ENCODE peak calls at places on chromosome 19, in eight cellular contexts. Z, U, T, I, R, K, C and J are unnamed samples. For H3K4me1, the result is how much of the 10 kb centered on the place peaks cover.

GRCh38 chr19:41023193-41023592 is 32.1 kb downstream of the CYP2B6 start:
- DNase-seq in Z (no peak), U (no peak), T (no peak), I (no peak), R (no peak), K (no peak), C (no peak), J (no peak)

GRCh38 chr19:40143612-40144011 is 47.6 kb upstream of the MAP3K10 start:
- DNase-seq in Z (peak), U (no peak), T (peak), I (no peak), R (peak), K (no peak), C (no peak), J (no peak)

GRCh38 chr19:13398780-13399726 is 107.2 kb downstream of the CACNA1A start:
- DNase-seq in Z (no peak), U (no peak), T (no peak), I (peak), R (no peak), K (no peak), C (peak), J (no peak)

GRCh38 chr19:10388957-10389356 is 8.6 kb upstream of the TYK2 start:
- DNase-seq in Z (peak), U (peak), T (peak), I (peak), R (peak), K (peak), C (peak), J (peak)

GRCh38 chr19:47109541-47110375 is 3.8 kb downstream of the ZC3H4 start:
- DNase-seq in Z (no peak), U (no peak), T (peak), I (peak), R (no peak), K (no peak), C (peak), J (no peak)

GRCh38 chr19:48455171-48455907 is at the start of gene KCNJ14:
- DNase-seq in Z (no peak), U (no peak), T (no peak), I (no peak), R (no peak), K (no peak), C (no peak), J (no peak)

GRCh38 chr19:12973236-12973635 is 3.9 kb downstream of the DAND5 start:
- DNase-seq in Z (no peak), U (no peak), T (no peak), I (no peak), R (no peak), K (no peak), C (no peak), J (no peak)

GRCh38 chr19:18063463-18063862 is 23.3 kb downstream of the IL12RB1 start:
- DNase-seq in Z (no peak), U (no peak), T (no peak), I (no peak), R (no peak), K (peak), C (no peak), J (no peak)

GRCh38 chr19:38247734-38248268 is 8.4 kb downstream of the PPP1R14A start:
- DNase-seq in Z (no peak), U (no peak), T (no peak), I (no peak), R (no peak), K (no peak), C (peak), J (no peak)

DNA sequence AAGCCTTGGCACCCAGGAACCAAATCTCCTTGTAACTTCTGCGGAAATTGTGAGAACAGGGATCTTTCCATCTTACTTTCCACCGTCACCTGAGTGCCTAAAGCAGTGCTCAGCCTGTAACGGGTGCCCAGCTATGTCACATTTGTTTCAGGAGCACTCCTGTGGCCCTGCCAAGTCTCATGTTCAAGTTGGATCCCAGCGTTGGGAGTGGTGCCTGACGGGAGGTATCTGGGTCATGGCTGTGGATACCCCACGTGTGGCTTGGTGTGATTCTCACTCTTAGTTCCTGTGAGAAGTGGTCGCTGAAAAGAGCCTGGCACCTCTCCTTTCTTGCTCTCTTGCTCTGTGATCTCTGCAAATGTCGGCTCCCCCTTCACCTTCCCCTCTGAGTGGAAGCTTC is 114.9 kb downstream of the UQCRFS1 start:
- DNase-seq in Z (no peak), U (no peak), T (no peak), I (no peak), R (no peak), K (no peak), C (no peak), J (no peak)
- TF ChIP-seq CTCF in Z (no peak), U (no peak), T (no peak), I (no peak), R (no peak), K (no peak), C (no peak), J (no peak)

GRCh38 chr19:14566712-14567077 is 5.2 kb downstream of the NDUFB7 start:
- DNase-seq in Z (no peak), U (no peak), T (no peak), I (no peak), R (no peak), K (no peak), C (no peak), J (no peak)
- H3K27ac ChIP-seq in Z (no peak), U (no peak), T (no peak), I (no peak), R (no peak), K (no peak), C (no peak), J (no peak)

DNA sequence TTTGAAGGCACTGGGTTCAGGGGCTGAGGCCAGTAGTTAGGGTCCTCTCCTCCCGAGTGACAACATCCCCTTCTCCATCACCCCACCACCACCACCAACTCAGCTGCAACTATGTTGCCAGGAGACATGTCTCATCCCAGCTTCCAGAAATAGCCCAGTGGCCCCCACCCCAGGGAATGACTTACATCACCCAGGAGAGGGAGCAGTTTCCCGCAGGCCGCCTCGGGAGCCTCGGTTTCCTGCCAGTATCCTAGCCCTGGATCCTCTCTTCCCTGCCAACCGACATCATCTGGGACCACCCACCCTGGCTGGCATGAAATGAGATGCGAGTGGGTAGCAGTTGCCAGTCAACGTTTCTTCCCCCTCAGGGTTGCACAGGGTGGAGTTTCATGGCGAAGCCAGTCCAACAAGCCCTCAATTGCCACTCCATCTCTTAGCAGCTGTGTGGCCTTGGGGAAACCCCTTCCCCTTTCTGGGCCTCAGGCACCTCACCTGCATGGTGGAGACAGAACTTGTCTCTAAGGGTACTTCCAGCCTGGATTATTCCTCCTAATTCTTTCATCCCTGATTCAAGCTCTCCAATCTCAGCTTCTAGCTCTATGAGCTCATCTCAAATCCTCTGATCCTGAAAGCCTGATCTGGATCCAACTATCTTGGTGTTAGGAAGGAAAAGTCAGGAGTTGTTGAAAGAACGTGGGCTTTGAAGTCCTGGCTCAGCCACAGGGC is 3.9 kb upstream of the GSK3A start:
- DNase-seq in Z (peak), U (peak), T (peak), I (peak), R (no peak), K (peak), C (peak), J (peak)
- H3K4me1 ChIP-seq in Z (half or more), U (half or more), T (under half), I (under half), R (under half), K (under half), C (under half), J (half or more)

GRCh38 chr19:4178990-4179389 is 3.4 kb downstream of the SIRT6 start:
- DNase-seq in Z (no peak), U (no peak), T (no peak), I (no peak), R (no peak), K (no peak), C (no peak), J (no peak)
- TF ChIP-seq CTCF in Z (no peak), U (no peak), T (no peak), I (no peak), R (no peak), K (no peak), C (no peak), J (no peak)